ENCODE peak calls at places on chromosomes 16 and 17, in four cellular contexts. X is MM.1S, A is upper lobe of right lung, S is type B pancreatic cell. J is an unnamed sample.

GRCh38 chr17:9271989-9272388 is 250.7 kb downstream of the NTN1 start:
- DNase-seq in X (no peak), A (no peak), S (no peak), J (no peak)

GRCh38 chr16:84460406-84461028 is 43.9 kb downstream of the MEAK7 start:
- DNase-seq in X (no peak), A (peak; percentile 42), S (peak; percentile 65), J (no peak)

GRCh38 chr16:55115506-55115905 is 184.8 kb downstream of the IRX5 start:
- DNase-seq in X (no peak), A (no peak), S (no peak), J (no peak)

GRCh38 chr17:8153550-8153956 is 1.3 kb upstream of the PER1 start:
- DNase-seq in X (no peak), A (peak; percentile 82), S (peak; percentile 67), J (peak; percentile 64)

GRCh38 chr16:50500171-50500874 is 47.9 kb upstream of the NKD1 start:
- DNase-seq in X (no peak), A (no peak), S (peak; percentile 20), J (no peak)

GRCh38 chr16:48393843-48394703 is 8.9 kb upstream of the SIAH1 start:
- DNase-seq in X (no peak), A (no peak), S (no peak), J (no peak)

GRCh38 chr16:68378436-68379415 is 67.9 kb downstream of the PRMT7 start:
- DNase-seq in X (no peak), A (no peak), S (no peak), J (no peak)

GRCh38 chr16:84166796-84167695 is 19.8 kb downstream of the TAF1C start:
- DNase-seq in X (no peak), A (no peak), S (no peak), J (no peak)

GRCh38 chr17:74752822-74753401 is 4.5 kb downstream of the NHERF1 start:
- DNase-seq in X (no peak), A (no peak), S (no peak), J (no peak)